ENCODE peak calls at places on chromosomes 6 and 20, in nine cellular contexts. P is HS-27A, V is dermis blood vessel endothelial cell, N is HFF-Myc, T is A549, Q is right cardiac atrium, L is dorsolateral prefrontal cortex, A is AG04450, U is brain microvascular endothelial cell. F is an unnamed sample.

GRCh38 chr20:63698739-63699465 is 2.5 kb downstream of the TNFRSF6B start:
- DNase-seq in A (peak; percentile 70), Q (peak; percentile 80), P (peak; percentile 67), U (peak; percentile 86), V (peak; percentile 89), N (peak; percentile 67), L (peak; percentile 39), T (peak; percentile 83), F (peak; percentile 71)

GRCh38 chr6:161543910-161544309 is 270.0 kb upstream of the AGPAT4 start:
- DNase-seq in L (no peak), U (no peak), V (no peak), Q (no peak), P (no peak), A (no peak), N (no peak), T (no peak), F (no peak)

GRCh38 chr20:57543754-57544153 is 17.2 kb upstream of the PCK1 start:
- DNase-seq in L (no peak), T (no peak), U (no peak), V (no peak), A (no peak), Q (no peak), P (no peak), N (no peak), F (no peak)

GRCh38 chr20:34578040-34578439 is 19.5 kb downstream of the MAP1LC3A start:
- DNase-seq in U (no peak), T (no peak), N (no peak), P (no peak), L (no peak), Q (peak; percentile 45), A (no peak), V (no peak), F (no peak)

GRCh38 chr6:34514593-34515472 is 41.3 kb downstream of the SPDEF start:
- DNase-seq in V (peak; percentile 75), A (peak; percentile 13), P (no peak), U (peak; percentile 55), Q (no peak), L (peak; percentile 77), T (no peak), N (peak; percentile 39), F (peak; percentile 75)

GRCh38 chr6:80725156-80725930 is 618.9 kb downstream of the BCKDHB start:
- DNase-seq in A (no peak), Q (no peak), P (no peak), T (no peak), V (no peak), N (no peak), L (no peak), U (no peak), F (no peak)

GRCh38 chr6:18432619-18433018 is 45.5 kb downstream of the RNF144B start:
- DNase-seq in Q (no peak), V (no peak), T (no peak), U (no peak), N (no peak), P (no peak), L (no peak), A (no peak), F (no peak)

GRCh38 chr20:62860924-62861691 is 514 bp downstream of the TCFL5 start:
- DNase-seq in P (no peak), N (no peak), Q (no peak), U (no peak), V (peak; percentile 42), L (no peak), T (no peak), A (no peak), F (no peak)

GRCh38 chr6:160337301-160337700 is 10.9 kb upstream of the SLC22A3 start:
- DNase-seq in N (no peak), A (no peak), Q (no peak), T (no peak), L (no peak), U (peak; percentile 62), P (peak; percentile 33), V (no peak), F (no peak)

GRCh38 chr6:42001506-42001905 is 48.8 kb upstream of the TAF8 start:
- DNase-seq in P (no peak), V (no peak), Q (no peak), L (no peak), U (no peak), N (no peak), A (no peak), T (no peak), F (no peak)

GRCh38 chr6:168137024-168137423 is 58.0 kb upstream of the FRMD1 start:
- DNase-seq in V (no peak), N (no peak), L (no peak), U (no peak), T (no peak), A (no peak), P (no peak), Q (no peak), F (no peak)

GRCh38 chr6:123888779-123889513 is 85.3 kb downstream of the NKAIN2 start:
- DNase-seq in U (no peak), V (no peak), A (no peak), Q (no peak), T (no peak), N (no peak), L (peak; percentile 5), P (no peak), F (no peak)

GRCh38 chr6:124956018-124956417 is 6.2 kb upstream of the RNF217 start:
- DNase-seq in L (no peak), V (no peak), P (no peak), Q (no peak), T (no peak), A (no peak), U (no peak), N (no peak), F (no peak)

GRCh38 chr20:31484001-31484400 is 8.9 kb downstream of the REM1 start:
- DNase-seq in N (no peak), A (no peak), L (no peak), U (no peak), P (no peak), Q (peak; percentile 47), V (peak; percentile 52), T (no peak), F (no peak)

GRCh38 chr20:64160536-64161495 is 3.4 kb upstream of the MYT1 start:
- DNase-seq in L (no peak), A (no peak), Q (no peak), U (no peak), V (no peak), N (no peak), P (no peak), T (no peak), F (no peak)

GRCh38 chr6:164085552-164086325 is 671.2 kb downstream of the QKI start:
- DNase-seq in T (no peak), L (peak; percentile 91), Q (peak; percentile 91), V (peak; percentile 86), U (peak; percentile 70), A (no peak), N (no peak), P (no peak), F (peak; percentile 12)

F was measured in fibroblast of the conjunctiva.